ENCODE peak calls at places on chromosomes 1 and 21, in seven cellular contexts. N is T-helper 17 cell; Y is GM23248; Q is cardiac fibroblast; I is EL; A is T-cell; D is effector memory CD4-positive, alpha-beta T cell. T is an unnamed sample.

GRCh38 chr1:157782946-157783345 is 6.0 kb upstream of the FCRL2 start:
- DNase-seq in N (no peak), Y (no peak), Q (no peak), I (no peak), A (no peak), D (no peak), T (no peak)

GRCh38 chr1:11691302-11691914 is at the start of gene DRAXIN:
- DNase-seq in N (no peak), Y (peak; percentile 24), Q (no peak), I (no peak), A (no peak), D (no peak), T (no peak)

GRCh38 chr1:89603651-89604413 is 29.1 kb upstream of the LRRC8C start:
- DNase-seq in N (no peak), Y (peak; percentile 77), Q (peak; percentile 65), I (peak; percentile 39), A (no peak), D (no peak), T (no peak)

GRCh38 chr1:3570081-3570986 is 41.0 kb downstream of the MEGF6 start:
- DNase-seq in N (no peak), Y (no peak), Q (no peak), I (no peak), A (no peak), D (no peak), T (no peak)

GRCh38 chr21:38293765-38294164 is 37.0 kb downstream of the KCNJ15 start:
- DNase-seq in N (no peak), Y (no peak), Q (no peak), I (no peak), A (no peak), D (no peak), T (no peak)

GRCh38 chr21:42524341-42525227 is 10.9 kb downstream of the SLC37A1 start:
- DNase-seq in N (peak; percentile 22), Y (peak; percentile 39), Q (peak; percentile 60), I (no peak), A (peak; percentile 28), D (peak; percentile 17), T (no peak)

GRCh38 chr1:14725641-14726213 is 127.2 kb downstream of the KAZN start:
- DNase-seq in N (no peak), Y (no peak), Q (no peak), I (no peak), A (no peak), D (no peak), T (no peak)

GRCh38 chr1:10283318-10283984 is 73.1 kb downstream of the KIF1B start:
- DNase-seq in N (no peak), Y (no peak), Q (no peak), I (no peak), A (no peak), D (no peak), T (no peak)

GRCh38 chr1:4422496-4423289 is 231.7 kb upstream of the AJAP1 start:
- DNase-seq in N (no peak), Y (no peak), Q (no peak), I (no peak), A (no peak), D (no peak), T (no peak)

GRCh38 chr1:230262867-230263572 is 163.1 kb downstream of the PGBD5 start:
- DNase-seq in N (no peak), Y (no peak), Q (no peak), I (no peak), A (no peak), D (no peak), T (no peak)

GRCh38 chr1:27342391-27342777 is 562 bp downstream of the SYTL1 start:
- DNase-seq in N (no peak), Y (no peak), Q (no peak), I (no peak), A (no peak), D (no peak), T (no peak)

GRCh38 chr1:26537951-26538352 is 8.4 kb downstream of the RPS6KA1 start:
- DNase-seq in N (no peak), Y (peak; percentile 53), Q (peak; percentile 50), I (no peak), A (no peak), D (no peak), T (no peak)

GRCh38 chr1:25534389-25534788 is 9.0 kb upstream of the LDLRAP1 start:
- DNase-seq in N (no peak), Y (no peak), Q (no peak), I (no peak), A (no peak), D (no peak), T (no peak)

GRCh38 chr21:35540950-35541632 is 492.0 kb upstream of the RUNX1 start:
- DNase-seq in N (no peak), Y (peak; percentile 92), Q (no peak), I (peak; percentile 47), A (no peak), D (no peak), T (no peak)

GRCh38 chr1:227273557-227273956 is 44.7 kb downstream of the CDC42BPA start:
- DNase-seq in N (no peak), Y (peak; percentile 15), Q (peak; percentile 36), I (no peak), A (no peak), D (no peak), T (no peak)

GRCh38 chr1:38600905-38601304 is 258.7 kb downstream of the RRAGC start:
- DNase-seq in N (no peak), Y (no peak), Q (no peak), I (no peak), A (no peak), D (no peak), T (no peak)

GRCh38 chr1:23577056-23577985 is 18.0 kb upstream of the ID3 start:
- DNase-seq in N (no peak), Y (peak; percentile 92), Q (peak; percentile 95), I (peak; percentile 89), A (no peak), D (no peak), T (no peak)

GRCh38 chr1:16012590-16013219 is 5.1 kb downstream of the HSPB7 start:
- DNase-seq in N (no peak), Y (peak; percentile 80), Q (peak; percentile 53), I (peak; percentile 50), A (no peak), D (peak; percentile 9), T (no peak)

GRCh38 chr1:64834734-64835133 is 89.9 kb downstream of the RAVER2 start:
- DNase-seq in N (no peak), Y (peak; percentile 86), Q (peak; percentile 72), I (peak; percentile 45), A (no peak), D (no peak), T (no peak)

GRCh38 chr1:68175621-68176398 is 56.5 kb downstream of the WLS start:
- DNase-seq in N (no peak), Y (no peak), Q (peak; percentile 54), I (no peak), A (no peak), D (no peak), T (no peak)

GRCh38 chr1:213335084-213335483 is 284.0 kb downstream of the RPS6KC1 start:
- DNase-seq in N (no peak), Y (no peak), Q (no peak), I (no peak), A (no peak), D (no peak), T (no peak)

GRCh38 chr1:247854899-247855545 is 2.0 kb upstream of the TRIM58 start:
- DNase-seq in N (no peak), Y (no peak), Q (no peak), I (no peak), A (no peak), D (no peak), T (no peak)

GRCh38 chr1:150106331-150106730 is 38.8 kb downstream of the VPS45 start:
- DNase-seq in N (peak; percentile 7), Y (no peak), Q (no peak), I (no peak), A (no peak), D (no peak), T (peak; percentile 7)

GRCh38 chr1:109722920-109723319 is 10.9 kb downstream of the GSTM5 start:
- DNase-seq in N (no peak), Y (peak; percentile 10), Q (no peak), I (no peak), A (no peak), D (no peak), T (no peak)

GRCh38 chr1:160104520-160104885 is 6.1 kb upstream of the IGSF8 start:
- DNase-seq in N (no peak), Y (no peak), Q (no peak), I (no peak), A (no peak), D (no peak), T (no peak)

GRCh38 chr1:951364-951763 is 7.7 kb downstream of the NOC2L start:
- DNase-seq in N (no peak), Y (peak; percentile 49), Q (no peak), I (no peak), A (no peak), D (no peak), T (no peak)

GRCh38 chr1:173477286-173478098 is at the start of gene PRDX6:
- DNase-seq in N (peak; percentile 59), Y (peak; percentile 95), Q (peak; percentile 81), I (no peak), A (peak; percentile 74), D (peak; percentile 78), T (peak; percentile 75)

GRCh38 chr21:14684071-14684470 is 138.0 kb upstream of the SAMSN1 start:
- DNase-seq in N (no peak), Y (no peak), Q (no peak), I (no peak), A (no peak), D (no peak), T (no peak)

GRCh38 chr1:33612877-33613487 is 140.5 kb downstream of the ZSCAN20 start:
- DNase-seq in N (no peak), Y (peak; percentile 80), Q (peak; percentile 82), I (peak; percentile 63), A (no peak), D (no peak), T (no peak)

GRCh38 chr1:111600886-111601386 is 18.7 kb upstream of the RAP1A start:
- DNase-seq in N (no peak), Y (no peak), Q (no peak), I (no peak), A (no peak), D (no peak), T (no peak)

GRCh38 chr1:69185378-69185777 is 382.3 kb upstream of the LRRC7 start:
- DNase-seq in N (no peak), Y (no peak), Q (no peak), I (no peak), A (no peak), D (no peak), T (no peak)

GRCh38 chr1:8061210-8061609 is 35.1 kb upstream of the ERRFI1 start:
- DNase-seq in N (no peak), Y (peak; percentile 95), Q (peak; percentile 98), I (peak; percentile 88), A (no peak), D (no peak), T (no peak)

GRCh38 chr1:151986501-151987190 is 7.0 kb downstream of the S100A10 start:
- DNase-seq in N (no peak), Y (no peak), Q (peak; percentile 36), I (peak; percentile 52), A (no peak), D (no peak), T (no peak)

GRCh38 chr21:42047821-42048613 is 23.1 kb upstream of the UMODL1 start:
- DNase-seq in N (no peak), Y (peak; percentile 97), Q (peak; percentile 94), I (peak; percentile 94), A (no peak), D (no peak), T (no peak)

GRCh38 chr1:42815938-42816599 is 853 bp upstream of the ERMAP start:
- DNase-seq in N (no peak), Y (peak; percentile 51), Q (peak; percentile 10), I (peak; percentile 25), A (no peak), D (no peak), T (no peak)

GRCh38 chr1:151158311-151158710 is 1.9 kb downstream of the TNFAIP8L2 start:
- DNase-seq in N (no peak), Y (no peak), Q (no peak), I (no peak), A (no peak), D (no peak), T (no peak)